ENCODE peak calls at places on chromosomes 1 and 21, in nine cellular contexts. T, J, O, F, Y, S, V, L and P are unnamed samples.

GRCh38 chr1:11990303-11991032 is 10.2 kb downstream of the MFN2 start:
- DNase-seq in T (no peak), J (no peak), O (no peak), F (no peak), Y (no peak), S (peak; percentile 75), V (no peak), L (no peak), P (no peak)

GRCh38 chr21:33968082-33968997 is 52.7 kb upstream of the ATP5PO start:
- DNase-seq in T (peak; percentile 40), J (no peak), O (peak; percentile 34), F (peak; percentile 80), Y (peak; percentile 64), S (peak; percentile 90), V (no peak), L (no peak), P (peak; percentile 85)

GRCh38 chr1:42926235-42926869 is 32.3 kb downstream of the SLC2A1 start:
- DNase-seq in T (no peak), J (no peak), O (no peak), F (no peak), Y (no peak), S (no peak), V (no peak), L (no peak), P (no peak)

GRCh38 chr1:85884372-85885035 is 176.3 kb upstream of the ZNHIT6 start:
- DNase-seq in T (peak; percentile 22), J (peak; percentile 16), O (peak; percentile 47), F (no peak), Y (peak; percentile 74), S (peak; percentile 61), V (no peak), L (no peak), P (peak; percentile 66)

GRCh38 chr1:223363057-223363855 is 720 bp downstream of the SUSD4 start:
- DNase-seq in T (peak; percentile 28), J (peak; percentile 72), O (peak; percentile 61), F (no peak), Y (peak; percentile 78), S (no peak), V (no peak), L (no peak), P (peak; percentile 55)

GRCh38 chr1:203124546-203125317 is 2.8 kb upstream of the ADORA1 start:
- DNase-seq in T (no peak), J (no peak), O (no peak), F (no peak), Y (no peak), S (peak; percentile 68), V (no peak), L (no peak), P (peak; percentile 40)

GRCh38 chr1:59485171-59485570 is 188.3 kb downstream of the FGGY start:
- DNase-seq in T (no peak), J (no peak), O (no peak), F (no peak), Y (peak; percentile 31), S (no peak), V (no peak), L (no peak), P (no peak)

GRCh38 chr1:209168204-209168603 is 415.3 kb upstream of the CAMK1G start:
- DNase-seq in T (no peak), J (no peak), O (no peak), F (no peak), Y (no peak), S (peak; percentile 99), V (no peak), L (no peak), P (peak; percentile 22)

GRCh38 chr1:54606990-54607325 is 16.4 kb downstream of the FAM151A start:
- DNase-seq in T (no peak), J (no peak), O (no peak), F (no peak), Y (no peak), S (no peak), V (no peak), L (no peak), P (no peak)

GRCh38 chr1:201172999-201173610 is 17.5 kb upstream of the IGFN1 start:
- DNase-seq in T (peak; percentile 47), J (no peak), O (no peak), F (no peak), Y (no peak), S (peak; percentile 58), V (no peak), L (no peak), P (peak; percentile 57)

GRCh38 chr1:68313736-68314594 is 81.6 kb upstream of the WLS start:
- DNase-seq in T (no peak), J (peak; percentile 43), O (peak; percentile 24), F (no peak), Y (no peak), S (peak; percentile 41), V (no peak), L (no peak), P (peak; percentile 42)

GRCh38 chr1:21670059-21670881 is 1.1 kb upstream of the RAP1GAP start:
- DNase-seq in T (no peak), J (no peak), O (no peak), F (no peak), Y (peak; percentile 49), S (no peak), V (no peak), L (no peak), P (peak; percentile 54)

GRCh38 chr1:59971464-59971911 is 44.9 kb upstream of the CYP2J2 start:
- DNase-seq in T (peak; percentile 84), J (peak; percentile 88), O (peak; percentile 82), F (peak; percentile 20), Y (peak; percentile 86), S (peak; percentile 76), V (peak; percentile 39), L (peak; percentile 30), P (peak; percentile 79)

GRCh38 chr1:27342778-27343638 is 1.2 kb downstream of the SYTL1 start:
- DNase-seq in T (peak; percentile 69), J (no peak), O (peak; percentile 45), F (peak; percentile 76), Y (no peak), S (peak; percentile 79), V (no peak), L (no peak), P (no peak)

GRCh38 chr1:31954607-31955283 is 16.6 kb upstream of the PTP4A2 start:
- DNase-seq in T (peak; percentile 87), J (no peak), O (peak; percentile 42), F (no peak), Y (no peak), S (peak; percentile 91), V (peak; percentile 66), L (no peak), P (peak; percentile 97)

GRCh38 chr1:37944816-37945215 is 2.0 kb downstream of the INPP5B start:
- DNase-seq in T (no peak), J (no peak), O (no peak), F (no peak), Y (no peak), S (no peak), V (no peak), L (no peak), P (no peak)

DNA sequence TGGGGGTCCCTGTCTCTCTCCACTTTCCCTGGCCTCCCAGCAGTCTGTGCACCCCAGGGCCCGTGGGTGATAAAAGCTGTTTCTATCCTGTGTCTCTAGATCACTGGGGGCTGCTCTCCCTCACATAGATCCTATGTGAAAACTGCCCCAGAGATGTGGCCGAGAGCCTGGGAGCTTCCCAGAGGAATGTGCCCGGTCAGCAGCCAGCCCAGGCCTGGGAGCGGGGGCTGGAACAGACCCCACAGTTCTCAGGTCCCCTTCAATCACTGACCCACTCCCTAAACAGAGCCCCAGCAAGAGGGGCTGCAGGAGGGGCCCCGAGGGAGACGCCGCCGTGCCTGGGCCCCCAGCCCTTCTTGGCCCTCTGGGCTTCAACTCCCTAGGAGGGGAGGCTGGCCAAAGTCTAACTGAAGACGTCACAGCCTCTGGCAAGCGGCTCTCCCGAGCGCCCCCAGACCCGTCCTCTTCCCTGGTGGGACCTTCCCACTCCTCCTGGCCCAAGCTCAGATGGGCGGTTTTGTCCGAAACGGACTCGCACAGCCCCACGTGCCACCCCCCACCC is 403 bp downstream of the MXRA8 start:
- DNase-seq in T (peak; percentile 74), J (no peak), O (no peak), F (no peak), Y (no peak), S (no peak), V (no peak), L (no peak), P (peak; percentile 73)
- H3K4me3 ChIP-seq in T (peak overlapping the region; percentile 40), J (no peak overlapping the region), O (peak overlapping the region; percentile 5), F (no peak overlapping the region), Y (peak overlapping the region; percentile 35), S (no peak overlapping the region), V (no peak overlapping the region), L (no peak overlapping the region), P (peak overlapping the region; percentile 94)

DNA sequence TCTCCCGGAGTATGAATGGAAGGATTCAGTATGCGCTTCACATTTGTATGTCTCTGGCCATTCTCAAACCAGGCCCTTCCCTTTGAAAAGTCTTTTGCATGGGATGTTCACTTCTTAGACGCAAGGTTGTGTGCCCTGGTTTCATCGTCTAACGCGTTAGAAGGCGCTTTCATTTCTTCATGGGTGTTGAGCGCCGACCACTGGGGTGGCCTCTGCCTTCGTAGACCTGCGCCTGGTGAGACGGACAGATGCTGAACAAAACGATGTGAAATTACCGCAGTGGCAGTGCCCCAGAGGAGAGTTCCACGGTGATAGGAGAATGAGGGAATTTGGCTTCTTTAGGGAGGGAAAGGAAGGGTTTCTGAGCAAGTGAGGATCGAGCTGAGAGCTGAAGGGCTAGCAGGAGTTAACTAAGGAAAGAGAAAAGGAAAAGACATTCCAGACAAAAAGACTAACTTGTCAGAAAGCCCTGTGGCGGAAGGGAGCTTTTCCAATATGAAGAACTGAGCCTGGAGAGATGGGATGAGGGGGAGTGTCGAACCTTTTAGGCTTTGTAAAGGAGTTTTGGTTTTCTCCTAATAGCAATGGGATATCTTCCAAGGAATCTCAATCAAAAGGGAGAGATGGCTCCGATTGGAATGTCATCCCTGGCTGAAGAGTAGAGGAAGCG is 904 bp downstream of the GGPS1 start:
- DNase-seq in T (peak; percentile 64), J (peak; percentile 24), O (peak; percentile 70), F (peak; percentile 84), Y (peak; percentile 47), S (peak; percentile 24), V (no peak), L (peak; percentile 83), P (peak; percentile 77)
- TF ChIP-seq EZH2phosphoT487 in T (no peak), J (no peak), O (no peak), F (no peak), Y (no peak), S (no peak), V (no peak), L (no peak), P (no peak)

DNA sequence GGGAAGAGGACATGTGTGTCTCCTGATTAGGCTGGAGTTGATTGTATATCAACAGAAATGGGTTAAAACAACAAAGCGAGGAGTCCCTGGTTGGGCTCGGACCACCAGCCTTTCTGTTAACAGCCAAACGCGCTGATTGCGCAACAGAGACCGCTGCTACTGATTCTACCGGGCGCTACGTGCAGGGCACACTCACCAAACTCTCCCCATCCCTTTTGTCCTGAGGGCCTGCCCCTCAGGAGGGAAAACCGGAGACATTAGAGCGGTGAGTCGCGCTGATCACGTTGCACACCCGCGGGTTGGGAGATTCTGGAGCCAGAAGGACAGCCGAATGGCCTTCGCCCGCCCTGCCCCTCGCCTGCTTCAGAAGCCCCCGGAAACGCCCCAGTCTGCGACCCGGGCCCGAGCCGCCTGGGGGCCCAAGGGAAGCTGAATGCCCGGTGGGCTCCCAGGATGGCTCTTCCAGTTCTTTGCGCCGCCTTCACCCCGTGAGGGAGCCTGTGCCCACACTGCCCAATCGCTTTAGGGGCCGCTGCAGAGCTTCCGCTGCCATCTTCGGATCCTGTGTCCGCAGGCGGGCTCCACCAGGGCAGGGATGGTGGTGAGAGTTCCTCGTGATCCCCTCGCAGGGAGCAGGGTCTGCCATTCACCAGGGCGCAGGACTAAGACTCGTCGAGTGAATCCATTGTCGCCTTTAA is 165.4 kb upstream of the NBPF11 start:
- DNase-seq in T (no peak), J (no peak), O (no peak), F (no peak), Y (peak; percentile 80), S (no peak), V (no peak), L (no peak), P (no peak)
- H3K4me3 ChIP-seq in T (no peak overlapping the region), J (no peak overlapping the region), O (peak overlapping the region; percentile 33), F (no peak overlapping the region), Y (peak overlapping the region; percentile 93), S (no peak overlapping the region), V (no peak overlapping the region), L (no peak overlapping the region), P (peak overlapping the region; percentile 53)

GRCh38 chr1:50369830-50370229 is 53.4 kb downstream of the DMRTA2 start:
- DNase-seq in T (no peak), J (no peak), O (peak; percentile 37), F (no peak), Y (peak; percentile 63), S (no peak), V (no peak), L (no peak), P (no peak)
- TF ChIP-seq EZH2phosphoT487 in T (no peak), J (no peak), O (no peak), F (no peak), Y (no peak), S (no peak), V (no peak), L (no peak), P (no peak)